ENCODE peak calls at places on chromosomes 13 and 19, in six cellular contexts. A is AG20443; W is foreskin keratinocyte; U is effector CD4-positive, alpha-beta T cell; V is IMR-90; Z is BE2C. L is an unnamed sample.

GRCh38 chr13:51764184-51765141 is 39.5 kb downstream of the DHRS12 start:
- DNase-seq in A (peak; percentile 76), W (no peak), U (peak; percentile 43), V (peak; percentile 97), Z (peak; percentile 42), L (peak; percentile 97)

GRCh38 chr19:6100284-6100915 is 9.9 kb downstream of the RFX2 start:
- DNase-seq in A (no peak), W (no peak), U (no peak), V (no peak), Z (peak; percentile 25), L (no peak)

GRCh38 chr13:20353973-20354372 is 121.9 kb upstream of the GJB6 start:
- DNase-seq in A (peak; percentile 51), W (no peak), U (no peak), V (peak; percentile 67), Z (no peak), L (no peak)

GRCh38 chr13:106063591-106064308 is 471.7 kb downstream of the EFNB2 start:
- DNase-seq in A (peak; percentile 73), W (peak; percentile 37), U (no peak), V (peak; percentile 83), Z (no peak), L (peak; percentile 87)

GRCh38 chr13:106178816-106179215 is 356.6 kb downstream of the EFNB2 start:
- DNase-seq in A (no peak), W (no peak), U (no peak), V (no peak), Z (no peak), L (peak; percentile 71)

GRCh38 chr13:35499131-35500051 is 22.9 kb upstream of the MAB21L1 start:
- DNase-seq in A (no peak), W (no peak), U (no peak), V (no peak), Z (no peak), L (no peak)

GRCh38 chr13:102777716-102778115 is 4.1 kb upstream of the TEX30 start:
- DNase-seq in A (no peak), W (no peak), U (no peak), V (no peak), Z (no peak), L (no peak)

GRCh38 chr13:22311734-22312404 is 641.0 kb downstream of the FGF9 start:
- DNase-seq in A (peak; percentile 42), W (no peak), U (no peak), V (no peak), Z (no peak), L (peak; percentile 18)

GRCh38 chr13:113046883-113047244 is 58.7 kb upstream of the F7 start:
- DNase-seq in A (no peak), W (no peak), U (no peak), V (no peak), Z (no peak), L (no peak)

GRCh38 chr13:91375119-91375729 is 23.2 kb upstream of the GPC5 start:
- DNase-seq in A (peak; percentile 45), W (no peak), U (no peak), V (peak; percentile 8), Z (peak; percentile 22), L (peak; percentile 7)

GRCh38 chr19:4730740-4731171 is 7.1 kb upstream of the DPP9 start:
- DNase-seq in A (peak; percentile 36), W (no peak), U (peak; percentile 54), V (no peak), Z (peak; percentile 54), L (no peak)

GRCh38 chr13:41548031-41548430 is 90.7 kb downstream of the RGCC start:
- DNase-seq in A (no peak), W (no peak), U (no peak), V (no peak), Z (no peak), L (no peak)

GRCh38 chr13:21338651-21339278 is 120.3 kb downstream of the ZDHHC20 start:
- DNase-seq in A (no peak), W (no peak), U (no peak), V (no peak), Z (no peak), L (no peak)

GRCh38 chr13:19862511-19863313 is 737 bp downstream of the ZMYM5 start:
- DNase-seq in A (peak; percentile 36), W (peak; percentile 7), U (peak; percentile 33), V (peak; percentile 7), Z (peak; percentile 40), L (peak; percentile 44)

GRCh38 chr19:38135150-38135998 is 88.6 kb downstream of the DPF1 start:
- DNase-seq in A (no peak), W (peak; percentile 25), U (no peak), V (peak; percentile 43), Z (no peak), L (peak; percentile 78)

GRCh38 chr13:37360556-37360955 is 238.0 kb downstream of the POSTN start:
- DNase-seq in A (no peak), W (no peak), U (no peak), V (peak; percentile 46), Z (no peak), L (no peak)

GRCh38 chr13:23557733-23558132 is 12.5 kb upstream of the TNFRSF19 start:
- DNase-seq in A (no peak), W (no peak), U (no peak), V (no peak), Z (no peak), L (no peak)

GRCh38 chr19:20278342-20278741 is 111.3 kb downstream of the ZNF486 start:
- DNase-seq in A (peak; percentile 45), W (no peak), U (peak; percentile 3), V (no peak), Z (no peak), L (no peak)

GRCh38 chr13:39023316-39023715 is 14.6 kb downstream of the PROSER1 start:
- DNase-seq in A (no peak), W (no peak), U (no peak), V (peak; percentile 69), Z (no peak), L (no peak)

GRCh38 chr13:79456656-79457365 is 24.1 kb upstream of the NDFIP2 start:
- DNase-seq in A (no peak), W (no peak), U (no peak), V (no peak), Z (no peak), L (no peak)